ENCODE peak calls at places on chromosomes 3 and 15, in ten cellular contexts. One of them, this sample, is unnamed. For H3K27me3, the result is how much of the 10 kb centered on the place peaks cover.

GRCh38 chr15:42367041-42367440 is 7.7 kb downstream of the CAPN3 start:
- DNase-seq in HCT116: no peak
- DNase-seq in neural progenitor cell: no peak
- DNase-seq in GM23338: no peak
- DNase-seq in A673: no peak
- DNase-seq in fibroblast of lung: no peak
- DNase-seq in PC-9: no peak
- DNase-seq in endothelial cell of umbilical vein: no peak
- DNase-seq in keratinocyte: no peak
- DNase-seq in astrocyte: no peak
- DNase-seq in this sample: no peak

GRCh38 chr3:42708611-42709151 is 6.1 kb upstream of the HHATL start:
- DNase-seq in HCT116: no peak
- DNase-seq in neural progenitor cell: no peak
- DNase-seq in GM23338: no peak
- DNase-seq in A673: no peak
- DNase-seq in fibroblast of lung: no peak
- DNase-seq in PC-9: no peak
- DNase-seq in endothelial cell of umbilical vein: no peak
- DNase-seq in keratinocyte: no peak
- DNase-seq in astrocyte: no peak
- DNase-seq in this sample: no peak

GRCh38 chr3:12952322-12953200 is 111.2 kb upstream of the RPL32 start:
- DNase-seq in HCT116: no peak
- DNase-seq in neural progenitor cell: no peak
- DNase-seq in GM23338: no peak
- DNase-seq in A673: no peak
- DNase-seq in fibroblast of lung: no peak
- DNase-seq in PC-9: no peak
- DNase-seq in endothelial cell of umbilical vein: no peak
- DNase-seq in keratinocyte: no peak
- DNase-seq in astrocyte: no peak
- DNase-seq in this sample: no peak

GRCh38 chr3:115553796-115554495 is 69.4 kb upstream of the GAP43 start:
- DNase-seq in HCT116: no peak
- DNase-seq in neural progenitor cell: no peak
- DNase-seq in GM23338: peak
- DNase-seq in A673: no peak
- DNase-seq in fibroblast of lung: no peak
- DNase-seq in PC-9: no peak
- DNase-seq in endothelial cell of umbilical vein: no peak
- DNase-seq in keratinocyte: no peak
- DNase-seq in astrocyte: no peak
- DNase-seq in this sample: no peak

GRCh38 chr3:8624612-8625011 is 20.0 kb downstream of the SSUH2 start:
- DNase-seq in HCT116: no peak
- DNase-seq in neural progenitor cell: no peak
- DNase-seq in GM23338: no peak
- DNase-seq in A673: no peak
- DNase-seq in fibroblast of lung: no peak
- DNase-seq in PC-9: no peak
- DNase-seq in endothelial cell of umbilical vein: no peak
- DNase-seq in keratinocyte: no peak
- DNase-seq in astrocyte: no peak
- DNase-seq in this sample: no peak

GRCh38 chr15:66461917-66462316 is 35.6 kb downstream of the SNAPC5 start:
- DNase-seq in HCT116: no peak
- DNase-seq in neural progenitor cell: no peak
- DNase-seq in GM23338: no peak
- DNase-seq in A673: no peak
- DNase-seq in fibroblast of lung: no peak
- DNase-seq in PC-9: peak
- DNase-seq in endothelial cell of umbilical vein: no peak
- DNase-seq in keratinocyte: no peak
- DNase-seq in astrocyte: no peak
- DNase-seq in this sample: no peak

GRCh38 chr15:93358171-93359036 is 269.4 kb upstream of the RGMA start:
- DNase-seq in HCT116: no peak
- DNase-seq in neural progenitor cell: peak
- DNase-seq in GM23338: peak
- DNase-seq in A673: no peak
- DNase-seq in fibroblast of lung: peak
- DNase-seq in PC-9: no peak
- DNase-seq in endothelial cell of umbilical vein: no peak
- DNase-seq in keratinocyte: no peak
- DNase-seq in astrocyte: peak
- DNase-seq in this sample: no peak

GRCh38 chr3:184227481-184227935 is 1.9 kb upstream of the VWA5B2 start:
- DNase-seq in HCT116: no peak
- DNase-seq in neural progenitor cell: peak
- DNase-seq in GM23338: peak
- DNase-seq in A673: peak
- DNase-seq in fibroblast of lung: no peak
- DNase-seq in PC-9: peak
- DNase-seq in endothelial cell of umbilical vein: peak
- DNase-seq in keratinocyte: no peak
- DNase-seq in astrocyte: no peak
- DNase-seq in this sample: no peak

GRCh38 chr3:147394168-147394941 is 12.0 kb downstream of the ZIC4 start:
- DNase-seq in HCT116: no peak
- DNase-seq in neural progenitor cell: peak
- DNase-seq in GM23338: peak
- DNase-seq in A673: no peak
- DNase-seq in fibroblast of lung: no peak
- DNase-seq in PC-9: no peak
- DNase-seq in endothelial cell of umbilical vein: no peak
- DNase-seq in keratinocyte: no peak
- DNase-seq in astrocyte: no peak
- DNase-seq in this sample: no peak

GRCh38 chr3:147393261-147393964 is 12.9 kb downstream of the ZIC4 start:
- DNase-seq in HCT116: no peak
- DNase-seq in neural progenitor cell: peak
- DNase-seq in GM23338: peak
- DNase-seq in A673: no peak
- DNase-seq in fibroblast of lung: no peak
- DNase-seq in PC-9: no peak
- DNase-seq in endothelial cell of umbilical vein: no peak
- DNase-seq in keratinocyte: no peak
- DNase-seq in astrocyte: no peak
- DNase-seq in this sample: no peak

GRCh38 chr3:147390589-147391569 is 15.5 kb downstream of the ZIC4 start:
- DNase-seq in HCT116: no peak
- DNase-seq in neural progenitor cell: peak
- DNase-seq in GM23338: peak
- DNase-seq in A673: no peak
- DNase-seq in fibroblast of lung: no peak
- DNase-seq in PC-9: no peak
- DNase-seq in endothelial cell of umbilical vein: no peak
- DNase-seq in keratinocyte: no peak
- DNase-seq in astrocyte: no peak
- DNase-seq in this sample: no peak

GRCh38 chr3:147391726-147392082 is 14.6 kb downstream of the ZIC4 start:
- DNase-seq in HCT116: no peak
- DNase-seq in neural progenitor cell: no peak
- DNase-seq in GM23338: no peak
- DNase-seq in A673: no peak
- DNase-seq in fibroblast of lung: no peak
- DNase-seq in PC-9: no peak
- DNase-seq in endothelial cell of umbilical vein: no peak
- DNase-seq in keratinocyte: no peak
- DNase-seq in astrocyte: no peak
- DNase-seq in this sample: no peak

DNA sequence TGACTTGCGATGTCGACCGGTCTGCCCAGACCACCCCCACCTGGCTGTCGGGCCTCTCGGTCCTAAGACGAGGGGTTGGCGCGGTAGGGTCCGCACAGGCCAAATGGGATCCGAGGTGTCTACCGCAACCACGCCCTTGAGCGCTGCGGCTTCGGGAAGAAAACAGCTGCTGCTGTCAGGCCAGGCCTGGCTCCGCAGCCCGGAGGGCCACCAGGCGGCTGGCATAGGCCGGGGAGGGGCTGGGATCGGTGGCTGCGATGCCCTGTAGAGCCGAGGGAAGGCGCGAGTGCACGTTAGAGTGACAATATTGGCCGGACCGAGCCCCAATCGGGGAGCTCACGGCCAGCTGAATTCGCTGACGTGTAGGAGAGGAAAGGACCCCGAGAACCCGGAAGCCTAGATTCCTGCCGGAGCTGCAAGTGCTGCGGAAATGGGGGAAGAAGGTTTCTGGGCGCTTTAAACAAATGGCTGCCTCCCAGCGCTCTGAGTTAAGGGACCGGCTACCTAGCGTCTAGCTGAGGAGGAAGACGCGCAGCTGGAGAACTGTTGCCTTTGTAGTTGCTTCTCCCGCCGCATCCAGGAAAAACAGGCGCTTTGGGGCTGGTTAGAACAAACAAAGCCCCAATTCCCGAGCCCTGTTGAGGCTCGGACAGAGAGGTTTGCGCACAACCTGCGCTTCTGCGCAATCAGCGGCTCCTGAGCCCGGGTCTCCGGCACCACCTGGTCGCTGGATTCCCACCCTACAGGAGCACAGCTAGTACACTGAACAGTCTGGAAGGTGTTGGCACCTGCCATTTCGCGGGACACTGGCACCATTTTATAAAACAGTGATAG is 14.0 kb downstream of the ZIC4 start:
- DNase-seq in HCT116: no peak
- DNase-seq in neural progenitor cell: peak
- DNase-seq in GM23338: peak
- DNase-seq in A673: peak
- DNase-seq in fibroblast of lung: peak
- DNase-seq in PC-9: no peak
- DNase-seq in endothelial cell of umbilical vein: peak
- DNase-seq in keratinocyte: no peak
- DNase-seq in astrocyte: no peak
- DNase-seq in this sample: peak
- TF ChIP-seq EZH2 in HCT116: no peak
- TF ChIP-seq EZH2 in neural progenitor cell: peak
- TF ChIP-seq EZH2 in GM23338: peak
- TF ChIP-seq EZH2 in A673: no peak
- TF ChIP-seq EZH2 in fibroblast of lung: peak
- TF ChIP-seq EZH2 in PC-9: no peak
- TF ChIP-seq EZH2 in endothelial cell of umbilical vein: peak
- TF ChIP-seq EZH2 in keratinocyte: peak
- TF ChIP-seq EZH2 in astrocyte: peak
- TF ChIP-seq EZH2 in this sample: peak

DNA sequence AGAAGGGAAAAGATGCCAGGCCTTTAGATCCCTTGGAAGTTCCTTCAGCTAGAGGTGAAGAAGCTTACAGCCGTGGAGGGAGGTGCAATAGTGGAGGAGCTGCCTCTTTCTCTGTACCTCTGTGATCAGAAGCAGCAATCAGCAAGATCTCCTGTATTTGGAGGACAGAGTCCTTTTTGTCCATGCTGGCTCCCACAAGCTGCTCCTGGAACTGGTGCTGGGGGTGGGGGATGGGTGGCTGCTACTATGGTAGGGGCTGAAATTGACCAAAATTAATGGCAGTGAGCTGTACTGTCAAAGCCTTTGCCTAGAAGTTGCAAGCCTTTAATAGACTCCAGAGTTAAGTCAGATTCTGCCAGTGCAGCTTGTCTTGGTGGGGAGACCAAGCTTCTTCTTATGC is 18.2 kb downstream of the PTPN23 start:
- DNase-seq in HCT116: no peak
- DNase-seq in neural progenitor cell: no peak
- DNase-seq in GM23338: no peak
- DNase-seq in A673: no peak
- DNase-seq in fibroblast of lung: no peak
- DNase-seq in PC-9: no peak
- DNase-seq in endothelial cell of umbilical vein: no peak
- DNase-seq in keratinocyte: no peak
- DNase-seq in astrocyte: no peak
- DNase-seq in this sample: no peak
- H3K27me3 ChIP-seq in HCT116: under half
- H3K27me3 ChIP-seq in neural progenitor cell: under half
- H3K27me3 ChIP-seq in GM23338: under half
- H3K27me3 ChIP-seq in A673: under half
- H3K27me3 ChIP-seq in fibroblast of lung: under half
- H3K27me3 ChIP-seq in PC-9: under half
- H3K27me3 ChIP-seq in endothelial cell of umbilical vein: under half
- H3K27me3 ChIP-seq in keratinocyte: under half
- H3K27me3 ChIP-seq in astrocyte: under half
- H3K27me3 ChIP-seq in this sample: under half

DNA sequence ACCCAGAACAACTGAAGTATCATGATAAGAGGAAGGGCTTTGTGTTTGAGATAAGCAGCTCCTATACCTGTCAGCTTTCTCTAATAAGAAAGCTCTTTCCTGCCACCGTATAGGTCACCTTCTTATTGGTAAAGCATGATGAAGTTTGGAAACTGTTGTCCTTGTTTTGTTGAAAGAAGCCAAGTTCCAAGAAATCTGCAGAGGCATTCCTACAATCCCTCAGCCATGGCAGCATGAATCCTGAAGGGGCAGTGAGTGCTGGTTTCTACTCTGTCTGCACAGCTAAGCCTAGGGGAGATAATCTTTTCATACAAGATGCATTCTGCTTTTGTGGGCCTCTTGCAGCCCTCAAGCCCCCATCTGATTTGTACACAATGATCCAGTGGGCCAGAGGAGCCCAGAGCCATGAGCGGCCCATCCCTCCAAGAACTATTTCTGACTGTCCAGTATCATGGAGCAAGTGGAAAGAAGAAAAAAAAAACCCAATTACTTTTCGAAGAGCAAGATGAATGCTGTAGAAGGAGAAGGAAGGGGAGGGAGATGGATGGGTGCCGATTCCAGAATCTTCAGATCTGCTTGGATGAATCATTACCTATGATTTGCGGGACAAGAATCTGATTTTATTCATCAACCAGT is 1.9 kb upstream of the THBS1 start:
- DNase-seq in HCT116: no peak
- DNase-seq in neural progenitor cell: peak
- DNase-seq in GM23338: peak
- DNase-seq in A673: no peak
- DNase-seq in fibroblast of lung: no peak
- DNase-seq in PC-9: no peak
- DNase-seq in endothelial cell of umbilical vein: peak
- DNase-seq in keratinocyte: no peak
- DNase-seq in astrocyte: no peak
- DNase-seq in this sample: no peak
- H3K4me3 ChIP-seq in HCT116: peak
- H3K4me3 ChIP-seq in neural progenitor cell: no peak
- H3K4me3 ChIP-seq in GM23338: peak
- H3K4me3 ChIP-seq in A673: no peak
- H3K4me3 ChIP-seq in fibroblast of lung: no peak
- H3K4me3 ChIP-seq in PC-9: peak
- H3K4me3 ChIP-seq in endothelial cell of umbilical vein: no peak
- H3K4me3 ChIP-seq in keratinocyte: peak
- H3K4me3 ChIP-seq in astrocyte: peak
- H3K4me3 ChIP-seq in this sample: no peak

GRCh38 chr15:40845036-40845435 is 1.2 kb downstream of the SPINT1 start:
- DNase-seq in HCT116: no peak
- DNase-seq in neural progenitor cell: no peak
- DNase-seq in GM23338: no peak
- DNase-seq in A673: no peak
- DNase-seq in fibroblast of lung: no peak
- DNase-seq in PC-9: no peak
- DNase-seq in endothelial cell of umbilical vein: no peak
- DNase-seq in keratinocyte: no peak
- DNase-seq in astrocyte: no peak
- DNase-seq in this sample: peak

GRCh38 chr15:40844543-40844981 is 714 bp downstream of the SPINT1 start:
- DNase-seq in HCT116: no peak
- DNase-seq in neural progenitor cell: peak
- DNase-seq in GM23338: peak
- DNase-seq in A673: peak
- DNase-seq in fibroblast of lung: peak
- DNase-seq in PC-9: no peak
- DNase-seq in endothelial cell of umbilical vein: no peak
- DNase-seq in keratinocyte: no peak
- DNase-seq in astrocyte: no peak
- DNase-seq in this sample: peak

GRCh38 chr15:40845511-40846284 is 1.9 kb downstream of the SPINT1 start:
- DNase-seq in HCT116: no peak
- DNase-seq in neural progenitor cell: no peak
- DNase-seq in GM23338: peak
- DNase-seq in A673: no peak
- DNase-seq in fibroblast of lung: peak
- DNase-seq in PC-9: peak
- DNase-seq in endothelial cell of umbilical vein: no peak
- DNase-seq in keratinocyte: peak
- DNase-seq in astrocyte: no peak
- DNase-seq in this sample: peak

GRCh38 chr15:40843183-40843884 is 514 bp upstream of the SPINT1 start:
- DNase-seq in HCT116: no peak
- DNase-seq in neural progenitor cell: no peak
- DNase-seq in GM23338: peak
- DNase-seq in A673: no peak
- DNase-seq in fibroblast of lung: no peak
- DNase-seq in PC-9: no peak
- DNase-seq in endothelial cell of umbilical vein: no peak
- DNase-seq in keratinocyte: no peak
- DNase-seq in astrocyte: no peak
- DNase-seq in this sample: peak

DNA sequence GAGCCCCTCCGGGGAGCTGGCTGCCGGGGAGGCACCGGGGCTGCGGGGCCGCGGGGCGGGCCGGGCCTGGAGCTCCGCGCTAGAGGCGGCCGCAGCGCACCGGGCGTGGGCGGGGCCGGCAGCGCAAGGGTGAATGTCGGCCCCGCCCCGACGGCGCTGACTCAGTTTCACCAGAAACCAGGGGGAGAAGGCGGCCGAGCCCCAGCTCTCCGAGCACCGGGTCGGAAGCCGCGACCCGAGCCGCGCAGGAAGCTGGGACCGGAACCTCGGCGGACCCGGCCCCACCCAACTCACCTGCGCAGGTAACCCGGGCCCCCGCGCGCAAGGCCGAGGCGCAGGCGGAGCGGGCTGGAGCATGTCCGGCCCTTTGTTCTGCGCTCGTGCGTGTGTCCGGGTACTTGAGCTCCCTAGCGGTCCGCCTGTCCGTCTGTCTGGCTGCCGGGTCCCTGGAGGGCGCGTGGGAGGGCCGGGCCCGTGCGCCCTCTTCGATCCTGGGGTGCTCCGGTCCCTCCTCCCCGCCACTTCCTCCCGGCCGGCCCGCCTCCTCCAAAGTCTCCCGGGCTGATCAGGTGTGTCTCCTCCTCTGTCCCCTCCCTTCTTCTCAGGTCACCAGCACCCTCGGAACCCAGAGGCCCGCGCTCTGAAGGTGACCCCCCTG is at the start of gene SPINT1:
- DNase-seq in HCT116: no peak
- DNase-seq in neural progenitor cell: peak
- DNase-seq in GM23338: peak
- DNase-seq in A673: no peak
- DNase-seq in fibroblast of lung: peak
- DNase-seq in PC-9: peak
- DNase-seq in endothelial cell of umbilical vein: no peak
- DNase-seq in keratinocyte: peak
- DNase-seq in astrocyte: no peak
- DNase-seq in this sample: peak
- TF ChIP-seq EZH2 in HCT116: no peak
- TF ChIP-seq EZH2 in neural progenitor cell: no peak
- TF ChIP-seq EZH2 in GM23338: no peak
- TF ChIP-seq EZH2 in A673: no peak
- TF ChIP-seq EZH2 in fibroblast of lung: no peak
- TF ChIP-seq EZH2 in PC-9: no peak
- TF ChIP-seq EZH2 in endothelial cell of umbilical vein: peak
- TF ChIP-seq EZH2 in keratinocyte: no peak
- TF ChIP-seq EZH2 in astrocyte: peak
- TF ChIP-seq EZH2 in this sample: no peak